ENCODE peak calls at places on chromosomes 3 and 15, in five cellular contexts. K, U, V, O and Q are unnamed samples.

GRCh38 chr3:180401226-180401625 is 200.7 kb upstream of the TTC14 start:
- DNase-seq in K (no peak), U (no peak), V (no peak), O (no peak), Q (peak; percentile 65)

GRCh38 chr15:32691316-32692032 is 26.3 kb upstream of the GREM1 start:
- DNase-seq in K (no peak), U (no peak), V (no peak), O (no peak), Q (no peak)

GRCh38 chr3:63576826-63577225 is 75.6 kb upstream of the SNTN start:
- DNase-seq in K (no peak), U (no peak), V (no peak), O (no peak), Q (no peak)

GRCh38 chr15:75751116-75751875 is 38.6 kb upstream of the CSPG4 start:
- DNase-seq in K (peak; percentile 46), U (peak; percentile 28), V (no peak), O (no peak), Q (no peak)

GRCh38 chr3:143179603-143180002 is 60.0 kb downstream of the CHST2 start:
- DNase-seq in K (no peak), U (no peak), V (no peak), O (no peak), Q (no peak)

GRCh38 chr15:60626669-60627068 is 147.7 kb upstream of the ICE2 start:
- DNase-seq in K (no peak), U (no peak), V (no peak), O (no peak), Q (no peak)

GRCh38 chr15:75036269-75036668 is 12.9 kb downstream of the PPCDC start:
- DNase-seq in K (no peak), U (no peak), V (no peak), O (no peak), Q (no peak)

GRCh38 chr3:123739754-123740153 is 144.4 kb downstream of the MYLK start:
- DNase-seq in K (no peak), U (no peak), V (no peak), O (no peak), Q (no peak)

GRCh38 chr3:102449341-102449740 is 14.5 kb downstream of the ZPLD1 start:
- DNase-seq in K (no peak), U (no peak), V (no peak), O (no peak), Q (no peak)

GRCh38 chr15:101207867-101208288 is 44.0 kb downstream of the CHSY1 start:
- DNase-seq in K (no peak), U (no peak), V (no peak), O (no peak), Q (no peak)

GRCh38 chr15:85474700-85475316 is 94.4 kb downstream of the AKAP13 start:
- DNase-seq in K (no peak), U (no peak), V (no peak), O (no peak), Q (no peak)

GRCh38 chr3:103173940-103174339 is 739.1 kb downstream of the ZPLD1 start:
- DNase-seq in K (no peak), U (no peak), V (no peak), O (no peak), Q (no peak)

GRCh38 chr15:70358871-70359647 is 261.3 kb upstream of the TLE3 start:
- DNase-seq in K (no peak), U (peak; percentile 51), V (no peak), O (no peak), Q (no peak)

GRCh38 chr3:184676927-184677326 is 34.9 kb downstream of the MAGEF1 start:
- DNase-seq in K (no peak), U (no peak), V (no peak), O (peak; percentile 47), Q (no peak)

GRCh38 chr3:27521179-27521871 is 37.1 kb upstream of the SLC4A7 start:
- DNase-seq in K (no peak), U (no peak), V (no peak), O (no peak), Q (no peak)

GRCh38 chr15:90991587-90992285 is 2.6 kb downstream of the PRC1 start:
- DNase-seq in K (no peak), U (no peak), V (no peak), O (no peak), Q (no peak)

GRCh38 chr3:23894166-23895061 is 22.4 kb downstream of the NKIRAS1 start:
- DNase-seq in K (no peak), U (no peak), V (no peak), O (no peak), Q (no peak)

GRCh38 chr3:29092348-29092747 is 188.5 kb upstream of the RBMS3 start:
- DNase-seq in K (no peak), U (no peak), V (no peak), O (no peak), Q (no peak)

GRCh38 chr3:52633786-52634185 is 51.9 kb downstream of the PBRM1 start:
- DNase-seq in K (no peak), U (no peak), V (no peak), O (no peak), Q (no peak)

GRCh38 chr3:50137567-50137966 is 17.6 kb upstream of the SEMA3F start:
- DNase-seq in K (no peak), U (no peak), V (no peak), O (no peak), Q (no peak)

DNA sequence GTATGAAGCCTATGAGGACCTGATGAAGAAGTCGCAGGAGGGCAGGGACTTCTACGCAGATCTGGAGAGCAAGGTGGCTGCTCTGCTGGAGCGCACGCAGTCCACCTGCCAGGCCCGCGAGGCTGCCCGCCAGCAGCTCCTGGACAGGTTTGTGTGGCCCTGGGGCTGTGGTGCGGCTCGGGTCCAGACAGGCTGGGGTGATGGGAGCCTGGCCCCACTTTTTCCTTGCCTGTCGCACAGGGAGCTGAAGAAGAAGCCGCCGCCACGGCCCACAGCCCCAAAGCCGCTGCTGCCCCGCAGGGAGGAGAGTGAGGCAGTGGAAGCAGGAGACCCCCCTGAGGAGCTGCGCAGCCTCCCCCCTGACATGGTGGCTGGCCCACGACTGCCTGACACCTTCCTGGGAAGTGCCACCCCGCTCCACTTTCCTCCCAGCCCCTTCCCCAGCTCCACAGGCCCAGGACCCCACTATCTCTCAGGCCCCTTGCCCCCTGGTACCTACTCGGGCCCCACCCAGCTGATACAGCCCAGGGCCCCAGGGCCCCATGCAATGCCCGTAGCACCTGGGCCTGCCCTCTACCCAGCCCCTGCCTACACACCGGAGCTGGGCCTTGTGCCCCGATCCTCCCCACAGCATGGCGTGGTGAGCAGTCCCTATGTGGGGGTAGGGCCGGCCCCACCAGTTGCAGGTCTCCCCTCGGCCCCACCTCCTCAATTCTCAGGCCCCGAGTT is 29.0 kb downstream of the PTPN23 start:
- DNase-seq in K (no peak), U (no peak), V (no peak), O (no peak), Q (no peak)
- H3K4me3 ChIP-seq in K (no peak overlapping the region), U (no peak overlapping the region), V (no peak overlapping the region), O (no peak overlapping the region), Q (no peak overlapping the region)

GRCh38 chr3:40386213-40386612 is 771 bp upstream of the ENTPD3 start:
- DNase-seq in K (no peak), U (no peak), V (no peak), O (no peak), Q (no peak)

GRCh38 chr3:40381904-40382616 is 4.9 kb upstream of the ENTPD3 start:
- DNase-seq in K (no peak), U (no peak), V (no peak), O (no peak), Q (no peak)

GRCh38 chr3:40379674-40380306 is 7.2 kb upstream of the ENTPD3 start:
- DNase-seq in K (no peak), U (no peak), V (no peak), O (no peak), Q (no peak)

GRCh38 chr3:40387001-40387894 is at the start of gene ENTPD3:
- DNase-seq in K (no peak), U (peak; percentile 76), V (peak; percentile 78), O (no peak), Q (peak; percentile 52)

GRCh38 chr3:40382617-40382979 is 4.4 kb upstream of the ENTPD3 start:
- DNase-seq in K (no peak), U (no peak), V (no peak), O (no peak), Q (no peak)
- H3K27ac ChIP-seq in K (no peak overlapping the region), U (no peak overlapping the region), V (no peak overlapping the region), O (no peak overlapping the region), Q (no peak overlapping the region)

DNA sequence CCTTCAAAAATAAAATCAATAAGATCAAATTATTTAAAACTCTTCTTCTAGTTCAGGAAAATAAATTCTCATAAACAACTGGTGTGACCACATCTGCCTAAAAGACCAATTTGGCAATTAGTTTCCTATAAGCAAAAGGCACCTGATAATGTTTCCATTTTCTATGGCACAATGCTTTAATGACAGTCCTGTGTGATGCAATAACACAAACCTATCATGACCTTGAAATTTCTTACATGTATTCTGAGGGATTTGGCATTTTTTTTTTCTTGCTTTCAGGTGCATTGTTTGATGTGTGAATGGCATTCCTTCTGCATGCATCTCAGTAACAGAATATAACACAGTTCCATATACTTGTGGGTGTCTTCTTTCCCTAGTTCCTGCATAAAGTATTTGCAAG is 32.5 kb upstream of the FRMD5 start:
- DNase-seq in K (no peak), U (no peak), V (no peak), O (no peak), Q (no peak)
- H3K4me3 ChIP-seq in K (no peak overlapping the region), U (no peak overlapping the region), V (no peak overlapping the region), O (no peak overlapping the region), Q (no peak overlapping the region)

DNA sequence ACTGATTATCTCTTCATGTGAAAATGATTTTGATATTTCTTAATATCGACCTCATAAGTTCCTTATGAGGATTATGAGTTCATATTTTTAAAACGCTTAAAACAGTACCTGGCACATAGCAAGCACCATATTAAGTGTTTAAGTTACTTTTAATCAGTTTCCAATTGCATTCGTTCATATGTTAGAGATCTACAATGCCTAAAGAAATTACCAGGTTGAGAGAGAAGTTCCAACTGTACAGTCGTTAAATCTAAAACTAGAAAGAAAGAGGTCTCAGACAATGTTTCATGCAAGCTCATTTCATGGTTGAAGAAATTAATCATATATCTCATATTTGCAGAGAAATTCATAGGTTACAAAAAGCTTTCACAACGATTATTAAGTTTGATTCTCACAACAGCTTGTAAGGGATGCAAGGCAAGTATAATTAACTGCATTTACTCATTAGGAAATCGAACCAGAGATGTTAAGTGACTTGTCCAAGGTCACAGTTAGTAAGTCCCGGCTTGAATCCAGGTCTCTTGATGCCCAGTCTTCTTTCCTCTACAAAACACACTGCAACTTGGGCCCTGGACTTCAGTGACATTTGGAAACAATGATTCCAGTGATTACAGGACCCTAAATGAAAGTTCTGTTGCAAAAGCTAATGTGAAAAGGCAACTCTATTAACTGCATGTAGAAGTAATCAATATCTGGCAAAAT is 1.3 kb downstream of the MYO5A start:
- DNase-seq in K (no peak), U (no peak), V (no peak), O (no peak), Q (no peak)
- H3K27ac ChIP-seq in K (no peak overlapping the region), U (no peak overlapping the region), V (no peak overlapping the region), O (peak overlapping the region; percentile 91), Q (no peak overlapping the region)

GRCh38 chr3:11717301-11717700 is 73.6 kb upstream of the VGLL4 start:
- DNase-seq in K (no peak), U (no peak), V (no peak), O (no peak), Q (no peak)

GRCh38 chr3:11716576-11717250 is 73.0 kb upstream of the VGLL4 start:
- DNase-seq in K (no peak), U (no peak), V (no peak), O (no peak), Q (no peak)

GRCh38 chr3:11719406-11720219 is 75.9 kb upstream of the VGLL4 start:
- DNase-seq in K (peak; percentile 93), U (peak; percentile 91), V (peak; percentile 93), O (peak; percentile 76), Q (peak; percentile 94)

GRCh38 chr3:11718582-11719405 is 75.1 kb upstream of the VGLL4 start:
- DNase-seq in K (peak; percentile 55), U (peak; percentile 85), V (peak; percentile 64), O (no peak), Q (peak; percentile 37)

GRCh38 chr3:11717768-11718581 is 74.3 kb upstream of the VGLL4 start:
- DNase-seq in K (no peak), U (no peak), V (no peak), O (no peak), Q (no peak)
- H3K4me3 ChIP-seq in K (peak overlapping the region; percentile 87), U (peak overlapping the region; percentile 83), V (peak overlapping the region; percentile 96), O (peak overlapping the region; percentile 90), Q (peak overlapping the region; percentile 85)